ENCODE peak calls at places on chromosomes 2 and 18, in ten cellular contexts. Q is T-helper 22 cell; I is pulmonary artery endothelial cell; N is effector memory CD4-positive, alpha-beta T cell; K is GM12865; C is NK-92 treated with Interleukin-12 subunit alpha and Interleukin-12 subunit beta, amount 100 ng/mL, for 24 hours; V is ACHN; L is hypothalamus; M is NCI-H774; G is H4. J is an unnamed sample.

GRCh38 chr2:201854221-201854801 is 48.0 kb downstream of the CDK15 start:
- DNase-seq in M (no peak), V (peak), I (no peak), Q (no peak), L (no peak), C (no peak), G (peak), N (no peak), K (no peak), J (no peak)

GRCh38 chr18:46010050-46010449 is 42.9 kb upstream of the EPG5 start:
- DNase-seq in C (no peak), L (no peak), M (no peak), G (no peak), V (no peak), I (no peak), N (no peak), K (no peak), Q (no peak), J (no peak)

GRCh38 chr2:223941579-223942277 is 3.4 kb downstream of the WDFY1 start:
- DNase-seq in G (peak), C (peak), M (no peak), Q (no peak), I (no peak), V (peak), L (no peak), K (peak), N (no peak), J (no peak)

GRCh38 chr2:120684691-120685402 is 50.8 kb upstream of the GLI2 start:
- DNase-seq in K (no peak), N (no peak), I (no peak), Q (no peak), G (no peak), L (no peak), C (no peak), M (no peak), V (no peak), J (no peak)

GRCh38 chr2:71800106-71800809 is 346.9 kb downstream of the DYSF start:
- DNase-seq in I (no peak), M (no peak), K (no peak), L (no peak), Q (no peak), C (no peak), G (no peak), V (no peak), N (no peak), J (no peak)

GRCh38 chr18:48803518-48803917 is 147.2 kb downstream of the SMAD7 start:
- DNase-seq in V (no peak), N (no peak), I (no peak), C (no peak), K (no peak), M (no peak), L (no peak), G (no peak), Q (no peak), J (no peak)

GRCh38 chr18:74281639-74282358 is 10.0 kb downstream of the CYB5A start:
- DNase-seq in L (no peak), G (no peak), Q (no peak), K (no peak), I (no peak), N (no peak), M (no peak), V (no peak), C (no peak), J (no peak)

GRCh38 chr2:222399038-222399783 is 25.1 kb upstream of the SGPP2 start:
- DNase-seq in I (no peak), C (no peak), G (no peak), V (no peak), Q (no peak), L (no peak), M (peak), K (no peak), N (no peak), J (no peak)

GRCh38 chr2:1969701-1970015 is 225.3 kb upstream of the PXDN start:
- DNase-seq in Q (no peak), G (no peak), V (no peak), M (no peak), I (no peak), N (no peak), C (no peak), L (no peak), K (no peak), J (no peak)

GRCh38 chr18:79806976-79807841 is 9.5 kb downstream of the KCNG2 start:
- DNase-seq in C (no peak), Q (no peak), I (no peak), M (no peak), G (no peak), L (no peak), V (no peak), K (no peak), N (no peak), J (no peak)

GRCh38 chr2:131035112-131035825 is 58.0 kb downstream of the FAM168B start:
- DNase-seq in V (no peak), I (no peak), Q (no peak), M (no peak), G (no peak), L (no peak), K (no peak), N (no peak), C (no peak), J (no peak)

GRCh38 chr18:49368876-49369440 is 91.5 kb downstream of the DYM start:
- DNase-seq in L (peak), I (no peak), N (no peak), K (no peak), G (no peak), C (no peak), Q (no peak), V (peak), M (peak), J (no peak)

GRCh38 chr18:76751538-76751890 is 70.8 kb upstream of the ZNF236 start:
- DNase-seq in Q (no peak), K (no peak), N (no peak), G (no peak), C (no peak), L (no peak), V (no peak), M (no peak), I (no peak), J (no peak)

GRCh38 chr18:6355789-6356589 is 58.7 kb downstream of the L3MBTL4 start:
- DNase-seq in G (peak), Q (no peak), K (peak), M (no peak), C (no peak), I (no peak), V (peak), L (no peak), N (no peak), J (no peak)

GRCh38 chr18:32911660-32912284 is 138.9 kb upstream of the KLHL14 start:
- DNase-seq in M (no peak), G (no peak), I (no peak), L (no peak), V (no peak), Q (no peak), N (no peak), C (no peak), K (no peak), J (no peak)

GRCh38 chr2:178428396-178428806 is 22.6 kb downstream of the PRKRA start:
- DNase-seq in M (no peak), C (no peak), K (no peak), L (no peak), I (no peak), V (no peak), N (no peak), G (no peak), Q (no peak), J (no peak)

GRCh38 chr18:74286106-74286856 is 5.5 kb downstream of the CYB5A start:
- DNase-seq in Q (no peak), K (no peak), M (no peak), L (no peak), G (no peak), C (no peak), N (no peak), V (no peak), I (no peak), J (no peak)

GRCh38 chr18:69787825-69788547 is 159.7 kb downstream of the CD226 start:
- DNase-seq in V (no peak), I (peak), Q (no peak), N (no peak), K (no peak), C (no peak), G (peak), L (no peak), M (no peak), J (peak)

GRCh38 chr2:26805241-26805676 is 19.4 kb downstream of the CENPA start:
- DNase-seq in I (no peak), Q (no peak), G (peak), L (no peak), K (no peak), V (peak), C (no peak), M (no peak), N (no peak), J (no peak)

GRCh38 chr2:133841905-133842304 is 273.6 kb upstream of the NCKAP5 start:
- DNase-seq in V (peak), M (no peak), I (peak), C (no peak), Q (no peak), G (peak), N (no peak), L (no peak), K (no peak), J (no peak)

GRCh38 chr2:148930046-148930775 is 55.2 kb downstream of the KIF5C start:
- DNase-seq in C (no peak), I (no peak), N (no peak), G (no peak), L (no peak), K (no peak), V (no peak), M (no peak), Q (no peak), J (no peak)

GRCh38 chr2:187478719-187479118 is 30.7 kb upstream of the CALCRL start:
- DNase-seq in L (no peak), G (no peak), N (no peak), V (no peak), Q (no peak), K (no peak), M (no peak), C (no peak), I (no peak), J (no peak)

GRCh38 chr2:19123556-19123955 is 234.9 kb downstream of the OSR1 start:
- DNase-seq in M (no peak), Q (no peak), V (no peak), I (no peak), C (no peak), L (no peak), K (no peak), N (no peak), G (no peak), J (no peak)

GRCh38 chr2:136361521-136361920 is 243.6 kb upstream of the CXCR4 start:
- DNase-seq in G (no peak), C (no peak), V (no peak), I (no peak), N (no peak), K (no peak), L (no peak), Q (no peak), M (no peak), J (no peak)

GRCh38 chr18:50358844-50359243 is 16.0 kb upstream of the SKA1 start:
- DNase-seq in I (no peak), N (no peak), K (no peak), M (no peak), Q (no peak), C (no peak), V (no peak), G (no peak), L (no peak), J (no peak)

GRCh38 chr18:61782545-61782944 is 110.3 kb downstream of the RNF152 start:
- DNase-seq in K (no peak), I (no peak), V (no peak), N (no peak), L (no peak), C (no peak), Q (no peak), M (no peak), G (no peak), J (no peak)

GRCh38 chr2:72104821-72105588 is 42.7 kb downstream of the CYP26B1 start:
- DNase-seq in M (no peak), K (no peak), I (no peak), C (no peak), N (no peak), L (no peak), V (no peak), Q (no peak), G (no peak), J (no peak)

GRCh38 chr18:44507729-44508325 is 172.9 kb upstream of the SETBP1 start:
- DNase-seq in M (no peak), G (no peak), Q (no peak), I (peak), N (no peak), K (peak), V (no peak), L (peak), C (peak), J (peak)

GRCh38 chr2:177730363-177730762 is 337.8 kb downstream of the AGPS start:
- DNase-seq in K (no peak), N (no peak), M (no peak), V (no peak), L (no peak), C (no peak), I (no peak), Q (no peak), G (no peak), J (no peak)

GRCh38 chr2:156845806-156846558 is 409.8 kb downstream of the GPD2 start:
- DNase-seq in I (no peak), V (no peak), G (peak), C (no peak), Q (no peak), M (no peak), K (no peak), L (no peak), N (no peak), J (no peak)

GRCh38 chr2:206150168-206150567 is 9.1 kb downstream of the NDUFS1 start:
- DNase-seq in M (no peak), Q (no peak), V (no peak), L (no peak), N (no peak), G (no peak), I (no peak), K (no peak), C (no peak), J (no peak)

GRCh38 chr2:16123881-16124780 is 183.8 kb downstream of the MYCN start:
- DNase-seq in Q (no peak), M (no peak), N (no peak), G (no peak), K (no peak), C (no peak), I (no peak), V (no peak), L (no peak), J (no peak)